ENCODE peak calls at places on chromosomes 6 and 20, in seven cellular contexts. One of them, this sample, is unnamed.

GRCh38 chr6:42210551-42210950 is 7.1 kb downstream of the MRPS10 start:
- DNase-seq in H1: no peak
- DNase-seq in HepG2: no peak
- DNase-seq in HCT116: no peak
- DNase-seq in SK-N-SH: no peak
- DNase-seq in K562: no peak
- DNase-seq in GM12878: no peak
- DNase-seq in this sample: no peak

GRCh38 chr6:39203804-39204495 is 25.3 kb downstream of the KCNK5 start:
- DNase-seq in H1: no peak
- DNase-seq in HepG2: no peak
- DNase-seq in HCT116: peak
- DNase-seq in SK-N-SH: no peak
- DNase-seq in K562: peak
- DNase-seq in GM12878: no peak
- DNase-seq in this sample: no peak

GRCh38 chr20:14342910-14343309 is 5.5 kb upstream of the FLRT3 start:
- DNase-seq in H1: no peak
- DNase-seq in HepG2: no peak
- DNase-seq in HCT116: no peak
- DNase-seq in SK-N-SH: no peak
- DNase-seq in K562: no peak
- DNase-seq in GM12878: no peak
- DNase-seq in this sample: no peak

GRCh38 chr6:87847135-87847829 is 145.2 kb upstream of the AKIRIN2 start:
- DNase-seq in H1: no peak
- DNase-seq in HepG2: no peak
- DNase-seq in HCT116: no peak
- DNase-seq in SK-N-SH: no peak
- DNase-seq in K562: no peak
- DNase-seq in GM12878: no peak
- DNase-seq in this sample: no peak

GRCh38 chr20:19903168-19903676 is 113.9 kb upstream of the NAA20 start:
- DNase-seq in H1: no peak
- DNase-seq in HepG2: peak
- DNase-seq in HCT116: no peak
- DNase-seq in SK-N-SH: no peak
- DNase-seq in K562: no peak
- DNase-seq in GM12878: no peak
- DNase-seq in this sample: peak

GRCh38 chr20:13953227-13953626 is 37.2 kb downstream of the SEL1L2 start:
- DNase-seq in H1: no peak
- DNase-seq in HepG2: peak
- DNase-seq in HCT116: no peak
- DNase-seq in SK-N-SH: no peak
- DNase-seq in K562: no peak
- DNase-seq in GM12878: no peak
- DNase-seq in this sample: no peak

GRCh38 chr6:44251576-44252524 is 4.9 kb downstream of the HSP90AB1 start:
- DNase-seq in H1: no peak
- DNase-seq in HepG2: no peak
- DNase-seq in HCT116: no peak
- DNase-seq in SK-N-SH: no peak
- DNase-seq in K562: no peak
- DNase-seq in GM12878: no peak
- DNase-seq in this sample: no peak

GRCh38 chr6:81844686-81845085 is 92.2 kb upstream of the TENT5A start:
- DNase-seq in H1: no peak
- DNase-seq in HepG2: no peak
- DNase-seq in HCT116: no peak
- DNase-seq in SK-N-SH: no peak
- DNase-seq in K562: no peak
- DNase-seq in GM12878: no peak
- DNase-seq in this sample: no peak

GRCh38 chr20:53578492-53579222 is 15.0 kb downstream of the ZNF217 start:
- DNase-seq in H1: no peak
- DNase-seq in HepG2: peak
- DNase-seq in HCT116: peak
- DNase-seq in SK-N-SH: peak
- DNase-seq in K562: peak
- DNase-seq in GM12878: peak
- DNase-seq in this sample: peak

GRCh38 chr6:129368076-129368475 is 341.9 kb downstream of the ARHGAP18 start:
- DNase-seq in H1: no peak
- DNase-seq in HepG2: no peak
- DNase-seq in HCT116: no peak
- DNase-seq in SK-N-SH: no peak
- DNase-seq in K562: no peak
- DNase-seq in GM12878: no peak
- DNase-seq in this sample: no peak

GRCh38 chr20:20812141-20812540 is 99.7 kb upstream of the RALGAPA2 start:
- DNase-seq in H1: no peak
- DNase-seq in HepG2: no peak
- DNase-seq in HCT116: no peak
- DNase-seq in SK-N-SH: no peak
- DNase-seq in K562: no peak
- DNase-seq in GM12878: no peak
- DNase-seq in this sample: no peak

GRCh38 chr6:155185544-155185943 is 78.3 kb upstream of the CLDN20 start:
- DNase-seq in H1: no peak
- DNase-seq in HepG2: no peak
- DNase-seq in HCT116: peak
- DNase-seq in SK-N-SH: no peak
- DNase-seq in K562: no peak
- DNase-seq in GM12878: no peak
- DNase-seq in this sample: peak

GRCh38 chr6:110328231-110328630 is 29.9 kb downstream of the METTL24 start:
- DNase-seq in H1: no peak
- DNase-seq in HepG2: no peak
- DNase-seq in HCT116: no peak
- DNase-seq in SK-N-SH: no peak
- DNase-seq in K562: no peak
- DNase-seq in GM12878: no peak
- DNase-seq in this sample: no peak

GRCh38 chr20:63682384-63683139 is 13.9 kb upstream of the TNFRSF6B start:
- DNase-seq in H1: no peak
- DNase-seq in HepG2: peak
- DNase-seq in HCT116: peak
- DNase-seq in SK-N-SH: no peak
- DNase-seq in K562: no peak
- DNase-seq in GM12878: no peak
- DNase-seq in this sample: no peak

GRCh38 chr20:35199696-35200095 is 26.8 kb upstream of the MMP24 start:
- DNase-seq in H1: no peak
- DNase-seq in HepG2: no peak
- DNase-seq in HCT116: no peak
- DNase-seq in SK-N-SH: no peak
- DNase-seq in K562: no peak
- DNase-seq in GM12878: no peak
- DNase-seq in this sample: no peak

GRCh38 chr6:7673063-7673536 is 52.8 kb upstream of the BMP6 start:
- DNase-seq in H1: peak
- DNase-seq in HepG2: no peak
- DNase-seq in HCT116: peak
- DNase-seq in SK-N-SH: peak
- DNase-seq in K562: peak
- DNase-seq in GM12878: no peak
- DNase-seq in this sample: no peak

GRCh38 chr20:56626367-56627121 is 2.6 kb upstream of the TFAP2C start:
- DNase-seq in H1: peak
- DNase-seq in HepG2: no peak
- DNase-seq in HCT116: peak
- DNase-seq in SK-N-SH: peak
- DNase-seq in K562: peak
- DNase-seq in GM12878: no peak
- DNase-seq in this sample: peak

GRCh38 chr6:150150458-150150820 is 7.6 kb downstream of the PPP1R14C start:
- DNase-seq in H1: no peak
- DNase-seq in HepG2: no peak
- DNase-seq in HCT116: no peak
- DNase-seq in SK-N-SH: no peak
- DNase-seq in K562: no peak
- DNase-seq in GM12878: no peak
- DNase-seq in this sample: no peak

GRCh38 chr6:22447191-22447590 is 122.2 kb upstream of the HDGFL1 start:
- DNase-seq in H1: no peak
- DNase-seq in HepG2: no peak
- DNase-seq in HCT116: no peak
- DNase-seq in SK-N-SH: no peak
- DNase-seq in K562: no peak
- DNase-seq in GM12878: no peak
- DNase-seq in this sample: no peak

GRCh38 chr20:32129863-32130262 is 20.3 kb downstream of the TM9SF4 start:
- DNase-seq in H1: no peak
- DNase-seq in HepG2: no peak
- DNase-seq in HCT116: no peak
- DNase-seq in SK-N-SH: no peak
- DNase-seq in K562: no peak
- DNase-seq in GM12878: no peak
- DNase-seq in this sample: no peak

GRCh38 chr6:102717737-102718427 is 1324.4 kb downstream of the GRIK2 start:
- DNase-seq in H1: no peak
- DNase-seq in HepG2: no peak
- DNase-seq in HCT116: no peak
- DNase-seq in SK-N-SH: no peak
- DNase-seq in K562: no peak
- DNase-seq in GM12878: no peak
- DNase-seq in this sample: no peak

GRCh38 chr6:37877373-37878149 is 58.0 kb downstream of the ZFAND3 start:
- DNase-seq in H1: no peak
- DNase-seq in HepG2: no peak
- DNase-seq in HCT116: no peak
- DNase-seq in SK-N-SH: no peak
- DNase-seq in K562: no peak
- DNase-seq in GM12878: no peak
- DNase-seq in this sample: no peak
- TF ChIP-seq JUND in H1: no peak
- TF ChIP-seq JUND in HepG2: no peak
- TF ChIP-seq JUND in HCT116: no peak
- TF ChIP-seq JUND in SK-N-SH: no peak
- TF ChIP-seq JUND in K562: no peak
- TF ChIP-seq JUND in GM12878: no peak
- TF ChIP-seq JUND in this sample: no peak

GRCh38 chr20:36856196-36856595 is 19.7 kb upstream of the TLDC2 start:
- DNase-seq in H1: no peak
- DNase-seq in HepG2: no peak
- DNase-seq in HCT116: no peak
- DNase-seq in SK-N-SH: no peak
- DNase-seq in K562: no peak
- DNase-seq in GM12878: no peak
- DNase-seq in this sample: peak

GRCh38 chr20:36856691-36857635 is 19.0 kb upstream of the TLDC2 start:
- DNase-seq in H1: no peak
- DNase-seq in HepG2: no peak
- DNase-seq in HCT116: no peak
- DNase-seq in SK-N-SH: no peak
- DNase-seq in K562: no peak
- DNase-seq in GM12878: no peak
- DNase-seq in this sample: no peak

GRCh38 chr20:36854343-36855240 is 21.3 kb upstream of the TLDC2 start:
- DNase-seq in H1: no peak
- DNase-seq in HepG2: no peak
- DNase-seq in HCT116: no peak
- DNase-seq in SK-N-SH: no peak
- DNase-seq in K562: peak
- DNase-seq in GM12878: no peak
- DNase-seq in this sample: no peak

GRCh38 chr20:36852187-36852586 is 23.8 kb upstream of the TLDC2 start:
- DNase-seq in H1: no peak
- DNase-seq in HepG2: no peak
- DNase-seq in HCT116: no peak
- DNase-seq in SK-N-SH: no peak
- DNase-seq in K562: no peak
- DNase-seq in GM12878: no peak
- DNase-seq in this sample: no peak

DNA sequence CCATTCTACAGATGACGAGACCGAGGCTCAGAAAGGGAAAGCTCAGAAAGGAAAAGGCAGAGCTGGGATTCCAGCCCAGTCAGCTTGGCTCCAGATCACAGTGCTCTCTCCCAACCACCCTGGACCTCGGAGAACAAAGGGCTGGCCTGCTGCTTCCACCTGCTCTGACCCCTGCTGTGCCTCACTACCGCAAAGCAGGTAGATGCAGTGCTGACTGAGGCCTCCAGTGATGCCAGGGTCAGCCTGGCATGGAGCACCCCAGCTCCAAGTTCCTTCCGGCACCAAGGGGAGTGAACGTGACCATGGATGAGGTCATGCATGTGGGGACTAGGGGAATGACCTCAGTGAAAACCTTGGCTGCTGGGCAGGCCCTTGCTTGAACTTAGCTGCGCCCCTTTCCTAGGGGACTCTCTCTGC is 20.7 kb upstream of the TLDC2 start:
- DNase-seq in H1: no peak
- DNase-seq in HepG2: no peak
- DNase-seq in HCT116: no peak
- DNase-seq in SK-N-SH: no peak
- DNase-seq in K562: no peak
- DNase-seq in GM12878: no peak
- DNase-seq in this sample: no peak
- TF ChIP-seq JUND in H1: no peak
- TF ChIP-seq JUND in HepG2: no peak
- TF ChIP-seq JUND in HCT116: no peak
- TF ChIP-seq JUND in SK-N-SH: no peak
- TF ChIP-seq JUND in K562: no peak
- TF ChIP-seq JUND in GM12878: no peak
- TF ChIP-seq JUND in this sample: no peak

DNA sequence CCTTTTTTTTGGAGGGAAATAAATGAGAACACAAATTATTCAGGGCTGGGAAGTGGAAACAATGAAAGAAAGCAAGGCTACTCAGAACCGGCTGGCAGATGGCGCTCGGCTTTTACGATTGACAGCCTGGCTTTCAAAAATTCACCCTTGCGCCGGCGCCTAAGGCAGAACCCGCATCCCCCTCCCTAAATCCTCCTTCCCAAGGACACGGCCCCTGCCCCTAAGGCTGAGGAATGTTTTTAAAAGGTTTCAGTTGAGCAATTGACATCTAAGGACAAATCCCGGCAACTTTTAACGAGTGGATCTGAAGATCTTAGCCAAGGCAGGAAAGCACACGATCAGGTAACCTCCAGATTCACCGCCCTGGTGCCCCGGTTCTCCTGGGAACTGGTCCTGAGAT is 16.3 kb downstream of the GNAS start:
- DNase-seq in H1: no peak
- DNase-seq in HepG2: no peak
- DNase-seq in HCT116: no peak
- DNase-seq in SK-N-SH: no peak
- DNase-seq in K562: no peak
- DNase-seq in GM12878: no peak
- DNase-seq in this sample: no peak
- TF ChIP-seq JUND in H1: no peak
- TF ChIP-seq JUND in HepG2: no peak
- TF ChIP-seq JUND in HCT116: no peak
- TF ChIP-seq JUND in SK-N-SH: no peak
- TF ChIP-seq JUND in K562: no peak
- TF ChIP-seq JUND in GM12878: no peak
- TF ChIP-seq JUND in this sample: no peak

DNA sequence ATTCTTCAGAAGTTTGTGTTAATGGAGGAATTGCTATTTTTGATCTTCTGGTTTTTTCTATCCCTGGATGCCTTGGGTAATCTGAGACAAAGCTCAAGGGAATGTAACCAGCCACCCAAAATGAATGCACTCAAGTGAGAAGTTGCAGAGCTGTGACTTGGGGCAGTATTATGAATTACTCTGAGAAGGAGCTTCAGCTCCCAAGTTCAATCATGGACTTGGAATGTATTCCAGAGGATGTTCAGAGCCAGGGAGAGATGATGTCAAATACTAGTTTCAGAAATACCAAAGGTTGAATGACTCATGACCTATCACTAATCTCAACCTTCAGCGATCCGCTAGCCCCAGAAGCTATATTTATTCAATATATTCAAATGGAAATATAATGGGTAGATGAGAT is 375.2 kb upstream of the PLCB4 start:
- DNase-seq in H1: no peak
- DNase-seq in HepG2: no peak
- DNase-seq in HCT116: no peak
- DNase-seq in SK-N-SH: no peak
- DNase-seq in K562: no peak
- DNase-seq in GM12878: no peak
- DNase-seq in this sample: no peak
- TF ChIP-seq JUND in H1: no peak
- TF ChIP-seq JUND in HepG2: no peak
- TF ChIP-seq JUND in HCT116: no peak
- TF ChIP-seq JUND in SK-N-SH: peak
- TF ChIP-seq JUND in K562: no peak
- TF ChIP-seq JUND in GM12878: no peak
- TF ChIP-seq JUND in this sample: no peak